ENCODE peak calls at places on chromosomes 2 and 18, in seven cellular contexts. E, O, X, C, Q, A and T are unnamed samples.

GRCh38 chr2:71784734-71785549 is 331.6 kb downstream of the DYSF start:
- DNase-seq in E (peak; percentile 60), O (no peak), X (no peak), C (no peak), Q (peak; percentile 75), A (peak; percentile 40), T (no peak)

GRCh38 chr2:47344890-47345583 is 57.9 kb upstream of the MSH2 start:
- DNase-seq in E (peak; percentile 72), O (peak; percentile 73), X (peak; percentile 88), C (no peak), Q (peak; percentile 86), A (peak; percentile 68), T (peak; percentile 65)

GRCh38 chr2:176081993-176082884 is 1.5 kb downstream of the EVX2 start:
- DNase-seq in E (no peak), O (no peak), X (no peak), C (no peak), Q (no peak), A (no peak), T (no peak)

GRCh38 chr2:239910851-239911629 is 114.1 kb downstream of the NDUFA10 start:
- DNase-seq in E (no peak), O (no peak), X (no peak), C (no peak), Q (no peak), A (peak; percentile 76), T (peak; percentile 75)

GRCh38 chr18:31876707-31877106 is 66.2 kb downstream of the TRAPPC8 start:
- DNase-seq in E (no peak), O (no peak), X (no peak), C (no peak), Q (no peak), A (no peak), T (no peak)

GRCh38 chr2:144596074-144596871 is 76.4 kb upstream of the ZEB2 start:
- DNase-seq in E (peak; percentile 88), O (no peak), X (no peak), C (no peak), Q (no peak), A (no peak), T (no peak)

GRCh38 chr2:208049441-208049840 is 24.1 kb upstream of the PLEKHM3 start:
- DNase-seq in E (no peak), O (no peak), X (no peak), C (no peak), Q (no peak), A (no peak), T (no peak)

GRCh38 chr2:31877008-31877407 is 133.8 kb downstream of the MEMO1 start:
- DNase-seq in E (no peak), O (no peak), X (no peak), C (no peak), Q (no peak), A (no peak), T (no peak)

GRCh38 chr2:24793752-24794477 is 690 bp downstream of the CENPO start:
- DNase-seq in E (no peak), O (no peak), X (no peak), C (no peak), Q (no peak), A (no peak), T (no peak)

GRCh38 chr18:11178951-11179549 is 29.7 kb upstream of the PIEZO2 start:
- DNase-seq in E (no peak), O (peak; percentile 28), X (no peak), C (peak; percentile 64), Q (no peak), A (peak; percentile 94), T (peak; percentile 78)

GRCh38 chr2:119721462-119721861 is 38.3 kb upstream of the PTPN4 start:
- DNase-seq in E (no peak), O (no peak), X (no peak), C (no peak), Q (no peak), A (no peak), T (no peak)

GRCh38 chr18:58239879-58240278 is 195.9 kb downstream of the NEDD4L start:
- DNase-seq in E (no peak), O (no peak), X (no peak), C (no peak), Q (no peak), A (no peak), T (no peak)

GRCh38 chr18:23972416-23972815 is 42.1 kb upstream of the TTC39C start:
- DNase-seq in E (no peak), O (no peak), X (no peak), C (no peak), Q (no peak), A (no peak), T (no peak)

GRCh38 chr2:161166538-161167409 is 6.5 kb downstream of the TANK start:
- DNase-seq in E (no peak), O (no peak), X (no peak), C (no peak), Q (peak; percentile 60), A (no peak), T (no peak)

GRCh38 chr2:161165811-161166210 is 5.6 kb downstream of the TANK start:
- DNase-seq in E (no peak), O (no peak), X (no peak), C (no peak), Q (no peak), A (no peak), T (no peak)

GRCh38 chr2:161163438-161163837 is 3.2 kb downstream of the TANK start:
- DNase-seq in E (no peak), O (no peak), X (no peak), C (no peak), Q (no peak), A (no peak), T (no peak)

GRCh38 chr2:161169335-161169734 is 9.1 kb downstream of the TANK start:
- DNase-seq in E (no peak), O (no peak), X (no peak), C (no peak), Q (no peak), A (no peak), T (no peak)

DNA sequence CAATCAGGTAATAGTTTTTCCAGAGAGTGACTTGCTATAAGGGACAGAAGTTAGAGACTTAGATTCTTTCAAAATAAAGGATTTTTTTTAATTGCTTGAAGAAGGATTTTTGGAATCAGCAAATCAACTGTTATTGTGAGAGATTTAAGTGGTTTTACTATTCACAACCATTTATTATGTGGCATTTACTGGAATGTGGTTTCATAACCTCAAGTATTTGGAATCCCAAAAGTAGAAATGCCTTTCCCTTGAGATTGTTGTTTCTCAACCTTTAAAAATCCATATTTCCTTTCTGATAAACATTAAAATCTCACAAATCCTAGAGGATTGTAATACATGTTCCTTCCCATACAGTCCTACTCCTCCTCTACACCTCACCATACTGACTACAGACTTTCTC is 5.0 kb downstream of the TANK start:
- DNase-seq in E (peak; percentile 48), O (no peak), X (no peak), C (no peak), Q (no peak), A (no peak), T (no peak)
- H3K27ac ChIP-seq in E (peak overlapping the region; percentile 69), O (no peak overlapping the region), X (no peak overlapping the region), C (no peak overlapping the region), Q (peak overlapping the region; percentile 16), A (peak overlapping the region; percentile 11), T (no peak overlapping the region)

GRCh38 chr2:3040819-3041218 is 336.8 kb downstream of the EIPR1 start:
- DNase-seq in E (no peak), O (no peak), X (no peak), C (no peak), Q (no peak), A (no peak), T (no peak)

GRCh38 chr2:3042601-3043585 is 334.7 kb downstream of the EIPR1 start:
- DNase-seq in E (no peak), O (no peak), X (no peak), C (no peak), Q (no peak), A (no peak), T (no peak)

GRCh38 chr2:3041246-3041645 is 336.4 kb downstream of the EIPR1 start:
- DNase-seq in E (no peak), O (no peak), X (no peak), C (no peak), Q (no peak), A (no peak), T (no peak)

GRCh38 chr2:3043726-3044125 is 333.9 kb downstream of the EIPR1 start:
- DNase-seq in E (no peak), O (no peak), X (no peak), C (no peak), Q (no peak), A (no peak), T (no peak)

DNA sequence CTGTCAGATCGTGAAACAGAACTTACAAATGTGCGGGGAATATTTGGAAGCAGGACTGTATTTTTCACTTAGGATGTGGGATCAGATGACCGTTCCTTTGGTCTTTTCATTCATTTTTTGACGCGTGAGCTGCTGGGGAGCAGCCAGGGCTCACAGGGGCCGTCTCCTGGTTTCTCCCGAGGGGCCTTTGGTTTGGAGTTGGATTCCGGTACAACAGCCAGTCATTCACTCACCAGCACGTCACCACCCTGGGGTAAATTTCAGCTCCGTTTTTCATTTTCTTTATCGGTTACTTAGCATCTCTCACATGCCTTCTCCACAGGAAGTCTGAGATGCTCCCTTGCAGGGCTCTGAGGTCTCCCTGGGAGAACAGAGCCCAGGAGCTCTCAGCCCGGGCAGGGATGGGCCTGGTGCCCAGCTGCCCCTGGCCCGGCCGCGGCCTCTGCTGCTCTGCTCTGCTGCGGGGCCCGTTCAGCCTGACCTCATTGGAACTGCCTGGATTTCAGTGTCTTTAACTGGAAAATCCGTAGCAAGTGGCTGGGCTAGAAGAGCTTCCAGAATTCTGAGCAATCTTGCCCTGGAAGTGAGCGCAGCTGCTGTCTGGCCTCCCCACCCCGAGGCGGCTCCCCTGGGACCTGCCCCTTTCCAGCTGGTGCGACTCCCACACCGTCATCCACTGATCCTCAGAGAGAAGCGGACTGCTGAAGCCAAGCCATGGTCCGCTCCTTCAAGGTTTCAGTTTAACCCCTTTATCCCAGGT is 335.6 kb downstream of the EIPR1 start:
- DNase-seq in E (no peak), O (no peak), X (no peak), C (no peak), Q (no peak), A (no peak), T (no peak)
- H3K27ac ChIP-seq in E (no peak overlapping the region), O (no peak overlapping the region), X (no peak overlapping the region), C (no peak overlapping the region), Q (no peak overlapping the region), A (no peak overlapping the region), T (no peak overlapping the region)

DNA sequence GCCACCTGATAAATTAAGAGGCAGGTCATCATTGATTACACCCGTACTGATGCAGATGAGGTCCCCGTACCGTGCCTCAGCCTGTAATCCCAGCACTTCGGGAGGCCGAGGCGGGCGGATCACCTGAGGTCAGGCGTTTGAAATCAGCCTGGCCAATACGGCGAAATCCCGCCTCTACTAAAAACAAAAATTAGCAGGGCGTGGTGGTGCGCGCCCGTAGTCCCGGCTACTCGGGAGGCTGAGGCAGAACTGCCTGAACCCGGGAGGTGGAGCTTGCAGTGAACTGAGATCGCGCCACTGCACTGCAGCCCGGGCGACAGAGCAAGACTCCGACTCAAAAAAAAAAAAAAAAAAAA is 683 bp upstream of the ENOSF1 start:
- DNase-seq in E (no peak), O (peak; percentile 41), X (no peak), C (no peak), Q (no peak), A (no peak), T (no peak)
- H3K27ac ChIP-seq in E (no peak overlapping the region), O (no peak overlapping the region), X (peak overlapping the region; percentile 89), C (peak overlapping the region; percentile 60), Q (peak overlapping the region; percentile 34), A (peak overlapping the region; percentile 67), T (no peak overlapping the region)

DNA sequence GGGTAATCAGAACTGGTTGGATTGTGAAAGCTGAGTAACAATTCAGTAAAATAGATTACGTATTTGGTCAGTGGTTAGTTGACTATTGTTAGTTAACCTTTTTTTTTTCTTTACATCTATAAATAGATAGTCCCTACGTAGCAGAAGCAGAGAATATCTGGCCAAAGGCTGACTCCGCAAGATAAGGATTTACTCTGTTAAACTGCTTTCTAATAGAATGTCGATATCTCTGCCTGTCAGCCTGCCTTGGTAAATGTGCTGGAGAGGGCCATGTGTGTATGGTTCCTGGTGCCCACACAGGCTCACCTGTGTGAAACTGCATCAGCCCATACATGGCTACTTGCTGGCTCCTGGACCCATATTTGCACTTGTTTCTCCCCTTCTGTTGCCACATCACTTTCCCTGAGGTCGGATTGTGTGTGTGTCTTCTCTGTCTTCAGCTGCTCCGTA is 94.4 kb downstream of the CRIM1 start:
- DNase-seq in E (peak; percentile 30), O (no peak), X (no peak), C (no peak), Q (no peak), A (no peak), T (no peak)
- H3K27ac ChIP-seq in E (peak overlapping the region; percentile 84), O (no peak overlapping the region), X (peak overlapping the region; percentile 19), C (peak overlapping the region; percentile 13), Q (no peak overlapping the region), A (peak overlapping the region; percentile 78), T (peak overlapping the region; percentile 100)